ENCODE peak calls at places on chromosomes 16 and 17, in nine cellular contexts. One of them, this sample, is unnamed.

GRCh38 chr16:74015953-74016352 is 280.7 kb upstream of the PSMD7 start:
- DNase-seq in activated T-cell treated with anti-CD3 and anti-CD28 coated beads, Interleukin-2, amount 50 U/mL, for 72 hours: no peak
- DNase-seq in ELR: no peak
- DNase-seq in stimulated activated CD4-positive, alpha-beta T cell treated with anti-CD3 and anti-CD28 coated beads, Interleukin-15, amount 100 ng/mL, for 24 hours: no peak
- DNase-seq in COR-L47: no peak
- DNase-seq in aorta: no peak
- DNase-seq in activated CD4-positive, alpha-beta T cell treated with anti-CD3 and anti-CD28 coated beads for 36 hours: no peak
- DNase-seq in GM12864: no peak
- DNase-seq in activated CD4-positive, CD25-positive, alpha-beta regulatory T cell: no peak
- DNase-seq in this sample: no peak

GRCh38 chr17:19020016-19020415 is 15.5 kb upstream of the FAM83G start:
- DNase-seq in activated T-cell treated with anti-CD3 and anti-CD28 coated beads, Interleukin-2, amount 50 U/mL, for 72 hours: no peak
- DNase-seq in ELR: no peak
- DNase-seq in stimulated activated CD4-positive, alpha-beta T cell treated with anti-CD3 and anti-CD28 coated beads, Interleukin-15, amount 100 ng/mL, for 24 hours: no peak
- DNase-seq in COR-L47: no peak
- DNase-seq in aorta: no peak
- DNase-seq in activated CD4-positive, alpha-beta T cell treated with anti-CD3 and anti-CD28 coated beads for 36 hours: no peak
- DNase-seq in GM12864: no peak
- DNase-seq in activated CD4-positive, CD25-positive, alpha-beta regulatory T cell: no peak
- DNase-seq in this sample: no peak

GRCh38 chr16:80824623-80825364 is 20.4 kb upstream of the CDYL2 start:
- DNase-seq in activated T-cell treated with anti-CD3 and anti-CD28 coated beads, Interleukin-2, amount 50 U/mL, for 72 hours: peak
- DNase-seq in ELR: peak
- DNase-seq in stimulated activated CD4-positive, alpha-beta T cell treated with anti-CD3 and anti-CD28 coated beads, Interleukin-15, amount 100 ng/mL, for 24 hours: peak
- DNase-seq in COR-L47: peak
- DNase-seq in aorta: no peak
- DNase-seq in activated CD4-positive, alpha-beta T cell treated with anti-CD3 and anti-CD28 coated beads for 36 hours: peak
- DNase-seq in GM12864: peak
- DNase-seq in activated CD4-positive, CD25-positive, alpha-beta regulatory T cell: no peak
- DNase-seq in this sample: no peak

GRCh38 chr17:34840758-34841157 is 120.5 kb downstream of the CCT6B start:
- DNase-seq in activated T-cell treated with anti-CD3 and anti-CD28 coated beads, Interleukin-2, amount 50 U/mL, for 72 hours: no peak
- DNase-seq in ELR: no peak
- DNase-seq in stimulated activated CD4-positive, alpha-beta T cell treated with anti-CD3 and anti-CD28 coated beads, Interleukin-15, amount 100 ng/mL, for 24 hours: no peak
- DNase-seq in COR-L47: no peak
- DNase-seq in aorta: no peak
- DNase-seq in activated CD4-positive, alpha-beta T cell treated with anti-CD3 and anti-CD28 coated beads for 36 hours: no peak
- DNase-seq in GM12864: no peak
- DNase-seq in activated CD4-positive, CD25-positive, alpha-beta regulatory T cell: no peak
- DNase-seq in this sample: no peak

GRCh38 chr17:31564883-31565297 is 173.4 kb downstream of the RAB11FIP4 start:
- DNase-seq in activated T-cell treated with anti-CD3 and anti-CD28 coated beads, Interleukin-2, amount 50 U/mL, for 72 hours: no peak
- DNase-seq in ELR: peak
- DNase-seq in stimulated activated CD4-positive, alpha-beta T cell treated with anti-CD3 and anti-CD28 coated beads, Interleukin-15, amount 100 ng/mL, for 24 hours: no peak
- DNase-seq in COR-L47: no peak
- DNase-seq in aorta: peak
- DNase-seq in activated CD4-positive, alpha-beta T cell treated with anti-CD3 and anti-CD28 coated beads for 36 hours: no peak
- DNase-seq in GM12864: no peak
- DNase-seq in activated CD4-positive, CD25-positive, alpha-beta regulatory T cell: no peak
- DNase-seq in this sample: no peak

GRCh38 chr16:4414187-4414909 is 2.0 kb downstream of the CORO7 start:
- DNase-seq in activated T-cell treated with anti-CD3 and anti-CD28 coated beads, Interleukin-2, amount 50 U/mL, for 72 hours: peak
- DNase-seq in ELR: no peak
- DNase-seq in stimulated activated CD4-positive, alpha-beta T cell treated with anti-CD3 and anti-CD28 coated beads, Interleukin-15, amount 100 ng/mL, for 24 hours: peak
- DNase-seq in COR-L47: peak
- DNase-seq in aorta: no peak
- DNase-seq in activated CD4-positive, alpha-beta T cell treated with anti-CD3 and anti-CD28 coated beads for 36 hours: peak
- DNase-seq in GM12864: peak
- DNase-seq in activated CD4-positive, CD25-positive, alpha-beta regulatory T cell: peak
- DNase-seq in this sample: no peak

GRCh38 chr16:3578121-3578520 is 918 bp upstream of the NLRC3 start:
- DNase-seq in activated T-cell treated with anti-CD3 and anti-CD28 coated beads, Interleukin-2, amount 50 U/mL, for 72 hours: peak
- DNase-seq in ELR: no peak
- DNase-seq in stimulated activated CD4-positive, alpha-beta T cell treated with anti-CD3 and anti-CD28 coated beads, Interleukin-15, amount 100 ng/mL, for 24 hours: peak
- DNase-seq in COR-L47: no peak
- DNase-seq in aorta: no peak
- DNase-seq in activated CD4-positive, alpha-beta T cell treated with anti-CD3 and anti-CD28 coated beads for 36 hours: peak
- DNase-seq in GM12864: no peak
- DNase-seq in activated CD4-positive, CD25-positive, alpha-beta regulatory T cell: no peak
- DNase-seq in this sample: no peak

GRCh38 chr17:33871720-33872535 is 383.2 kb upstream of the CCL2 start:
- DNase-seq in activated T-cell treated with anti-CD3 and anti-CD28 coated beads, Interleukin-2, amount 50 U/mL, for 72 hours: no peak
- DNase-seq in ELR: peak
- DNase-seq in stimulated activated CD4-positive, alpha-beta T cell treated with anti-CD3 and anti-CD28 coated beads, Interleukin-15, amount 100 ng/mL, for 24 hours: peak
- DNase-seq in COR-L47: peak
- DNase-seq in aorta: no peak
- DNase-seq in activated CD4-positive, alpha-beta T cell treated with anti-CD3 and anti-CD28 coated beads for 36 hours: peak
- DNase-seq in GM12864: no peak
- DNase-seq in activated CD4-positive, CD25-positive, alpha-beta regulatory T cell: no peak
- DNase-seq in this sample: no peak

GRCh38 chr17:6948562-6948961 is 47.3 kb upstream of the ALOX12 start:
- DNase-seq in activated T-cell treated with anti-CD3 and anti-CD28 coated beads, Interleukin-2, amount 50 U/mL, for 72 hours: no peak
- DNase-seq in ELR: peak
- DNase-seq in stimulated activated CD4-positive, alpha-beta T cell treated with anti-CD3 and anti-CD28 coated beads, Interleukin-15, amount 100 ng/mL, for 24 hours: peak
- DNase-seq in COR-L47: no peak
- DNase-seq in aorta: no peak
- DNase-seq in activated CD4-positive, alpha-beta T cell treated with anti-CD3 and anti-CD28 coated beads for 36 hours: peak
- DNase-seq in GM12864: no peak
- DNase-seq in activated CD4-positive, CD25-positive, alpha-beta regulatory T cell: no peak
- DNase-seq in this sample: no peak

GRCh38 chr16:28258571-28258970 is 33.8 kb upstream of the SBK1 start:
- DNase-seq in activated T-cell treated with anti-CD3 and anti-CD28 coated beads, Interleukin-2, amount 50 U/mL, for 72 hours: no peak
- DNase-seq in ELR: no peak
- DNase-seq in stimulated activated CD4-positive, alpha-beta T cell treated with anti-CD3 and anti-CD28 coated beads, Interleukin-15, amount 100 ng/mL, for 24 hours: no peak
- DNase-seq in COR-L47: no peak
- DNase-seq in aorta: peak
- DNase-seq in activated CD4-positive, alpha-beta T cell treated with anti-CD3 and anti-CD28 coated beads for 36 hours: no peak
- DNase-seq in GM12864: no peak
- DNase-seq in activated CD4-positive, CD25-positive, alpha-beta regulatory T cell: no peak
- DNase-seq in this sample: no peak

GRCh38 chr17:76597156-76598003 is 11.7 kb upstream of the ST6GALNAC2 start:
- DNase-seq in activated T-cell treated with anti-CD3 and anti-CD28 coated beads, Interleukin-2, amount 50 U/mL, for 72 hours: no peak
- DNase-seq in ELR: no peak
- DNase-seq in stimulated activated CD4-positive, alpha-beta T cell treated with anti-CD3 and anti-CD28 coated beads, Interleukin-15, amount 100 ng/mL, for 24 hours: no peak
- DNase-seq in COR-L47: peak
- DNase-seq in aorta: peak
- DNase-seq in activated CD4-positive, alpha-beta T cell treated with anti-CD3 and anti-CD28 coated beads for 36 hours: no peak
- DNase-seq in GM12864: no peak
- DNase-seq in activated CD4-positive, CD25-positive, alpha-beta regulatory T cell: no peak
- DNase-seq in this sample: peak

GRCh38 chr17:44761932-44762810 is 3.4 kb downstream of the ADAM11 start:
- DNase-seq in activated T-cell treated with anti-CD3 and anti-CD28 coated beads, Interleukin-2, amount 50 U/mL, for 72 hours: no peak
- DNase-seq in ELR: peak
- DNase-seq in stimulated activated CD4-positive, alpha-beta T cell treated with anti-CD3 and anti-CD28 coated beads, Interleukin-15, amount 100 ng/mL, for 24 hours: no peak
- DNase-seq in COR-L47: no peak
- DNase-seq in aorta: no peak
- DNase-seq in activated CD4-positive, alpha-beta T cell treated with anti-CD3 and anti-CD28 coated beads for 36 hours: no peak
- DNase-seq in GM12864: no peak
- DNase-seq in activated CD4-positive, CD25-positive, alpha-beta regulatory T cell: no peak
- DNase-seq in this sample: no peak

GRCh38 chr16:9797306-9797705 is 384.9 kb downstream of the GRIN2A start:
- DNase-seq in activated T-cell treated with anti-CD3 and anti-CD28 coated beads, Interleukin-2, amount 50 U/mL, for 72 hours: no peak
- DNase-seq in ELR: peak
- DNase-seq in stimulated activated CD4-positive, alpha-beta T cell treated with anti-CD3 and anti-CD28 coated beads, Interleukin-15, amount 100 ng/mL, for 24 hours: no peak
- DNase-seq in COR-L47: no peak
- DNase-seq in aorta: peak
- DNase-seq in activated CD4-positive, alpha-beta T cell treated with anti-CD3 and anti-CD28 coated beads for 36 hours: no peak
- DNase-seq in GM12864: no peak
- DNase-seq in activated CD4-positive, CD25-positive, alpha-beta regulatory T cell: no peak
- DNase-seq in this sample: no peak

GRCh38 chr17:5837055-5837491 is 233.1 kb upstream of the WSCD1 start:
- DNase-seq in activated T-cell treated with anti-CD3 and anti-CD28 coated beads, Interleukin-2, amount 50 U/mL, for 72 hours: no peak
- DNase-seq in ELR: peak
- DNase-seq in stimulated activated CD4-positive, alpha-beta T cell treated with anti-CD3 and anti-CD28 coated beads, Interleukin-15, amount 100 ng/mL, for 24 hours: no peak
- DNase-seq in COR-L47: no peak
- DNase-seq in aorta: no peak
- DNase-seq in activated CD4-positive, alpha-beta T cell treated with anti-CD3 and anti-CD28 coated beads for 36 hours: no peak
- DNase-seq in GM12864: no peak
- DNase-seq in activated CD4-positive, CD25-positive, alpha-beta regulatory T cell: no peak
- DNase-seq in this sample: no peak

GRCh38 chr16:65713409-65713808 is 591.5 kb upstream of the CDH11 start:
- DNase-seq in activated T-cell treated with anti-CD3 and anti-CD28 coated beads, Interleukin-2, amount 50 U/mL, for 72 hours: no peak
- DNase-seq in ELR: no peak
- DNase-seq in stimulated activated CD4-positive, alpha-beta T cell treated with anti-CD3 and anti-CD28 coated beads, Interleukin-15, amount 100 ng/mL, for 24 hours: no peak
- DNase-seq in COR-L47: no peak
- DNase-seq in aorta: no peak
- DNase-seq in activated CD4-positive, alpha-beta T cell treated with anti-CD3 and anti-CD28 coated beads for 36 hours: no peak
- DNase-seq in GM12864: no peak
- DNase-seq in activated CD4-positive, CD25-positive, alpha-beta regulatory T cell: no peak
- DNase-seq in this sample: no peak

GRCh38 chr17:39212200-39212810 is 12.2 kb downstream of the RPL19 start:
- DNase-seq in activated T-cell treated with anti-CD3 and anti-CD28 coated beads, Interleukin-2, amount 50 U/mL, for 72 hours: no peak
- DNase-seq in ELR: no peak
- DNase-seq in stimulated activated CD4-positive, alpha-beta T cell treated with anti-CD3 and anti-CD28 coated beads, Interleukin-15, amount 100 ng/mL, for 24 hours: no peak
- DNase-seq in COR-L47: no peak
- DNase-seq in aorta: no peak
- DNase-seq in activated CD4-positive, alpha-beta T cell treated with anti-CD3 and anti-CD28 coated beads for 36 hours: no peak
- DNase-seq in GM12864: no peak
- DNase-seq in activated CD4-positive, CD25-positive, alpha-beta regulatory T cell: no peak
- DNase-seq in this sample: no peak

GRCh38 chr17:32124985-32125847 is 17.1 kb upstream of the RHOT1 start:
- DNase-seq in activated T-cell treated with anti-CD3 and anti-CD28 coated beads, Interleukin-2, amount 50 U/mL, for 72 hours: no peak
- DNase-seq in ELR: no peak
- DNase-seq in stimulated activated CD4-positive, alpha-beta T cell treated with anti-CD3 and anti-CD28 coated beads, Interleukin-15, amount 100 ng/mL, for 24 hours: no peak
- DNase-seq in COR-L47: no peak
- DNase-seq in aorta: no peak
- DNase-seq in activated CD4-positive, alpha-beta T cell treated with anti-CD3 and anti-CD28 coated beads for 36 hours: no peak
- DNase-seq in GM12864: no peak
- DNase-seq in activated CD4-positive, CD25-positive, alpha-beta regulatory T cell: no peak
- DNase-seq in this sample: no peak

GRCh38 chr16:62068747-62069146 is 32.5 kb upstream of the CDH8 start:
- DNase-seq in activated T-cell treated with anti-CD3 and anti-CD28 coated beads, Interleukin-2, amount 50 U/mL, for 72 hours: no peak
- DNase-seq in ELR: peak
- DNase-seq in stimulated activated CD4-positive, alpha-beta T cell treated with anti-CD3 and anti-CD28 coated beads, Interleukin-15, amount 100 ng/mL, for 24 hours: no peak
- DNase-seq in COR-L47: no peak
- DNase-seq in aorta: no peak
- DNase-seq in activated CD4-positive, alpha-beta T cell treated with anti-CD3 and anti-CD28 coated beads for 36 hours: peak
- DNase-seq in GM12864: no peak
- DNase-seq in activated CD4-positive, CD25-positive, alpha-beta regulatory T cell: no peak
- DNase-seq in this sample: no peak

GRCh38 chr17:66964930-66965800 is 658 bp downstream of the CACNG4 start:
- DNase-seq in activated T-cell treated with anti-CD3 and anti-CD28 coated beads, Interleukin-2, amount 50 U/mL, for 72 hours: peak
- DNase-seq in ELR: peak
- DNase-seq in stimulated activated CD4-positive, alpha-beta T cell treated with anti-CD3 and anti-CD28 coated beads, Interleukin-15, amount 100 ng/mL, for 24 hours: peak
- DNase-seq in COR-L47: peak
- DNase-seq in aorta: no peak
- DNase-seq in activated CD4-positive, alpha-beta T cell treated with anti-CD3 and anti-CD28 coated beads for 36 hours: peak
- DNase-seq in GM12864: no peak
- DNase-seq in activated CD4-positive, CD25-positive, alpha-beta regulatory T cell: no peak
- DNase-seq in this sample: no peak

GRCh38 chr17:56593741-56594527 is 435 bp downstream of the NOG start:
- DNase-seq in activated T-cell treated with anti-CD3 and anti-CD28 coated beads, Interleukin-2, amount 50 U/mL, for 72 hours: peak
- DNase-seq in ELR: peak
- DNase-seq in stimulated activated CD4-positive, alpha-beta T cell treated with anti-CD3 and anti-CD28 coated beads, Interleukin-15, amount 100 ng/mL, for 24 hours: peak
- DNase-seq in COR-L47: peak
- DNase-seq in aorta: peak
- DNase-seq in activated CD4-positive, alpha-beta T cell treated with anti-CD3 and anti-CD28 coated beads for 36 hours: peak
- DNase-seq in GM12864: no peak
- DNase-seq in activated CD4-positive, CD25-positive, alpha-beta regulatory T cell: peak
- DNase-seq in this sample: peak

GRCh38 chr17:82445542-82445941 is 5.0 kb downstream of the CYBC1 start:
- DNase-seq in activated T-cell treated with anti-CD3 and anti-CD28 coated beads, Interleukin-2, amount 50 U/mL, for 72 hours: no peak
- DNase-seq in ELR: no peak
- DNase-seq in stimulated activated CD4-positive, alpha-beta T cell treated with anti-CD3 and anti-CD28 coated beads, Interleukin-15, amount 100 ng/mL, for 24 hours: peak
- DNase-seq in COR-L47: no peak
- DNase-seq in aorta: no peak
- DNase-seq in activated CD4-positive, alpha-beta T cell treated with anti-CD3 and anti-CD28 coated beads for 36 hours: no peak
- DNase-seq in GM12864: no peak
- DNase-seq in activated CD4-positive, CD25-positive, alpha-beta regulatory T cell: no peak
- DNase-seq in this sample: no peak

GRCh38 chr16:3188925-3189825 is 1.2 kb downstream of the OR1F1 start:
- DNase-seq in activated T-cell treated with anti-CD3 and anti-CD28 coated beads, Interleukin-2, amount 50 U/mL, for 72 hours: peak
- DNase-seq in ELR: peak
- DNase-seq in stimulated activated CD4-positive, alpha-beta T cell treated with anti-CD3 and anti-CD28 coated beads, Interleukin-15, amount 100 ng/mL, for 24 hours: peak
- DNase-seq in COR-L47: peak
- DNase-seq in aorta: no peak
- DNase-seq in activated CD4-positive, alpha-beta T cell treated with anti-CD3 and anti-CD28 coated beads for 36 hours: peak
- DNase-seq in GM12864: no peak
- DNase-seq in activated CD4-positive, CD25-positive, alpha-beta regulatory T cell: no peak
- DNase-seq in this sample: no peak

GRCh38 chr16:6193718-6194117 is 1096.1 kb upstream of the EEF2KMT start:
- DNase-seq in activated T-cell treated with anti-CD3 and anti-CD28 coated beads, Interleukin-2, amount 50 U/mL, for 72 hours: no peak
- DNase-seq in ELR: no peak
- DNase-seq in stimulated activated CD4-positive, alpha-beta T cell treated with anti-CD3 and anti-CD28 coated beads, Interleukin-15, amount 100 ng/mL, for 24 hours: no peak
- DNase-seq in COR-L47: no peak
- DNase-seq in aorta: no peak
- DNase-seq in activated CD4-positive, alpha-beta T cell treated with anti-CD3 and anti-CD28 coated beads for 36 hours: peak
- DNase-seq in GM12864: no peak
- DNase-seq in activated CD4-positive, CD25-positive, alpha-beta regulatory T cell: no peak
- DNase-seq in this sample: no peak

GRCh38 chr16:11988258-11988978 is 11.9 kb downstream of the SNX29 start:
- DNase-seq in activated T-cell treated with anti-CD3 and anti-CD28 coated beads, Interleukin-2, amount 50 U/mL, for 72 hours: no peak
- DNase-seq in ELR: no peak
- DNase-seq in stimulated activated CD4-positive, alpha-beta T cell treated with anti-CD3 and anti-CD28 coated beads, Interleukin-15, amount 100 ng/mL, for 24 hours: no peak
- DNase-seq in COR-L47: no peak
- DNase-seq in aorta: no peak
- DNase-seq in activated CD4-positive, alpha-beta T cell treated with anti-CD3 and anti-CD28 coated beads for 36 hours: no peak
- DNase-seq in GM12864: no peak
- DNase-seq in activated CD4-positive, CD25-positive, alpha-beta regulatory T cell: no peak
- DNase-seq in this sample: no peak

GRCh38 chr17:65368341-65368740 is 193.1 kb downstream of the AXIN2 start:
- DNase-seq in activated T-cell treated with anti-CD3 and anti-CD28 coated beads, Interleukin-2, amount 50 U/mL, for 72 hours: no peak
- DNase-seq in ELR: no peak
- DNase-seq in stimulated activated CD4-positive, alpha-beta T cell treated with anti-CD3 and anti-CD28 coated beads, Interleukin-15, amount 100 ng/mL, for 24 hours: no peak
- DNase-seq in COR-L47: no peak
- DNase-seq in aorta: no peak
- DNase-seq in activated CD4-positive, alpha-beta T cell treated with anti-CD3 and anti-CD28 coated beads for 36 hours: no peak
- DNase-seq in GM12864: no peak
- DNase-seq in activated CD4-positive, CD25-positive, alpha-beta regulatory T cell: no peak
- DNase-seq in this sample: no peak

GRCh38 chr17:42284566-42284965 is 3.7 kb upstream of the STAT5A start:
- DNase-seq in activated T-cell treated with anti-CD3 and anti-CD28 coated beads, Interleukin-2, amount 50 U/mL, for 72 hours: no peak
- DNase-seq in ELR: no peak
- DNase-seq in stimulated activated CD4-positive, alpha-beta T cell treated with anti-CD3 and anti-CD28 coated beads, Interleukin-15, amount 100 ng/mL, for 24 hours: no peak
- DNase-seq in COR-L47: no peak
- DNase-seq in aorta: peak
- DNase-seq in activated CD4-positive, alpha-beta T cell treated with anti-CD3 and anti-CD28 coated beads for 36 hours: peak
- DNase-seq in GM12864: no peak
- DNase-seq in activated CD4-positive, CD25-positive, alpha-beta regulatory T cell: no peak
- DNase-seq in this sample: no peak

GRCh38 chr17:62565817-62566216 is 61.7 kb upstream of the MRC2 start:
- DNase-seq in activated T-cell treated with anti-CD3 and anti-CD28 coated beads, Interleukin-2, amount 50 U/mL, for 72 hours: no peak
- DNase-seq in ELR: peak
- DNase-seq in stimulated activated CD4-positive, alpha-beta T cell treated with anti-CD3 and anti-CD28 coated beads, Interleukin-15, amount 100 ng/mL, for 24 hours: no peak
- DNase-seq in COR-L47: no peak
- DNase-seq in aorta: no peak
- DNase-seq in activated CD4-positive, alpha-beta T cell treated with anti-CD3 and anti-CD28 coated beads for 36 hours: no peak
- DNase-seq in GM12864: no peak
- DNase-seq in activated CD4-positive, CD25-positive, alpha-beta regulatory T cell: no peak
- DNase-seq in this sample: no peak

GRCh38 chr16:57883953-57884654 is 81.8 kb upstream of the KIFC3 start:
- DNase-seq in activated T-cell treated with anti-CD3 and anti-CD28 coated beads, Interleukin-2, amount 50 U/mL, for 72 hours: no peak
- DNase-seq in ELR: no peak
- DNase-seq in stimulated activated CD4-positive, alpha-beta T cell treated with anti-CD3 and anti-CD28 coated beads, Interleukin-15, amount 100 ng/mL, for 24 hours: no peak
- DNase-seq in COR-L47: no peak
- DNase-seq in aorta: no peak
- DNase-seq in activated CD4-positive, alpha-beta T cell treated with anti-CD3 and anti-CD28 coated beads for 36 hours: no peak
- DNase-seq in GM12864: no peak
- DNase-seq in activated CD4-positive, CD25-positive, alpha-beta regulatory T cell: no peak
- DNase-seq in this sample: no peak

GRCh38 chr16:78388920-78389564 is 289.6 kb downstream of the WWOX start:
- DNase-seq in activated T-cell treated with anti-CD3 and anti-CD28 coated beads, Interleukin-2, amount 50 U/mL, for 72 hours: no peak
- DNase-seq in ELR: no peak
- DNase-seq in stimulated activated CD4-positive, alpha-beta T cell treated with anti-CD3 and anti-CD28 coated beads, Interleukin-15, amount 100 ng/mL, for 24 hours: no peak
- DNase-seq in COR-L47: no peak
- DNase-seq in aorta: no peak
- DNase-seq in activated CD4-positive, alpha-beta T cell treated with anti-CD3 and anti-CD28 coated beads for 36 hours: no peak
- DNase-seq in GM12864: no peak
- DNase-seq in activated CD4-positive, CD25-positive, alpha-beta regulatory T cell: no peak
- DNase-seq in this sample: no peak

GRCh38 chr16:26838931-26839330 is 227.8 kb upstream of the C16orf82 start:
- DNase-seq in activated T-cell treated with anti-CD3 and anti-CD28 coated beads, Interleukin-2, amount 50 U/mL, for 72 hours: no peak
- DNase-seq in ELR: no peak
- DNase-seq in stimulated activated CD4-positive, alpha-beta T cell treated with anti-CD3 and anti-CD28 coated beads, Interleukin-15, amount 100 ng/mL, for 24 hours: no peak
- DNase-seq in COR-L47: no peak
- DNase-seq in aorta: no peak
- DNase-seq in activated CD4-positive, alpha-beta T cell treated with anti-CD3 and anti-CD28 coated beads for 36 hours: no peak
- DNase-seq in GM12864: no peak
- DNase-seq in activated CD4-positive, CD25-positive, alpha-beta regulatory T cell: no peak
- DNase-seq in this sample: no peak

GRCh38 chr17:61399131-61400057 is at the start of gene TBX2:
- DNase-seq in activated T-cell treated with anti-CD3 and anti-CD28 coated beads, Interleukin-2, amount 50 U/mL, for 72 hours: no peak
- DNase-seq in ELR: peak
- DNase-seq in stimulated activated CD4-positive, alpha-beta T cell treated with anti-CD3 and anti-CD28 coated beads, Interleukin-15, amount 100 ng/mL, for 24 hours: peak
- DNase-seq in COR-L47: no peak
- DNase-seq in aorta: peak
- DNase-seq in activated CD4-positive, alpha-beta T cell treated with anti-CD3 and anti-CD28 coated beads for 36 hours: peak
- DNase-seq in GM12864: no peak
- DNase-seq in activated CD4-positive, CD25-positive, alpha-beta regulatory T cell: no peak
- DNase-seq in this sample: peak

This sample was measured in lung.